ENCODE peak calls at places on chromosomes 4 and X, in nine cellular contexts. I, L, Y, N, G, J, U, X and E are unnamed samples.

GRCh38 chrX:150968862-150969720 is 14.0 kb upstream of the HMGB3 start:
- DNase-seq in G (no peak), I (peak), Y (no peak), X (no peak), L (no peak), J (no peak), N (no peak), U (no peak), E (no peak)

GRCh38 chr4:71864380-71864779 is 80.5 kb upstream of the GC start:
- DNase-seq in U (no peak), J (no peak), Y (no peak), I (no peak), X (no peak), G (no peak), L (no peak), N (no peak), E (no peak)

GRCh38 chrX:120790118-120790517 is 85.5 kb downstream of the CT47B1 start:
- DNase-seq in I (no peak), G (peak), Y (no peak), X (peak), U (peak), J (peak), N (no peak), L (peak), E (peak)

GRCh38 chr4:140374130-140374477 is 658 bp downstream of the SCOC start:
- DNase-seq in J (peak), I (no peak), U (no peak), Y (no peak), L (no peak), G (no peak), X (no peak), N (no peak), E (no peak)

GRCh38 chr4:30770049-30770549 is 49.9 kb downstream of the PCDH7 start:
- DNase-seq in I (no peak), N (no peak), J (no peak), U (no peak), X (no peak), Y (no peak), G (peak), L (peak), E (no peak)

GRCh38 chrX:119186763-119187162 is 49.3 kb upstream of the PGRMC1 start:
- DNase-seq in U (no peak), X (no peak), J (no peak), G (no peak), Y (no peak), N (no peak), I (no peak), L (no peak), E (no peak)

GRCh38 chr4:81021995-81022394 is 8.5 kb upstream of the BMP3 start:
- DNase-seq in Y (no peak), X (no peak), G (no peak), L (no peak), N (no peak), I (no peak), J (no peak), U (no peak), E (no peak)

GRCh38 chr4:81052119-81053068 is 21.9 kb downstream of the BMP3 start:
- DNase-seq in I (peak), J (no peak), G (peak), Y (no peak), N (peak), L (peak), X (peak), U (no peak), E (no peak)